ENCODE peak calls at places on chromosomes 5 and 9, in eight cellular contexts. P is tibial nerve, E is cardiac fibroblast, J is GM13976, A is GM12865, U is Panc1, D is neural progenitor cell, C is RWPE1. G is an unnamed sample.

GRCh38 chr9:109918359-109919163 is 138.6 kb downstream of the PALM2AKAP2 start:
- DNase-seq in P (no peak), J (no peak), A (peak; percentile 90), D (no peak), C (no peak), E (peak; percentile 41), U (no peak), G (peak; percentile 38)

GRCh38 chr5:128537306-128537998 is 593 bp downstream of the FBN2 start:
- DNase-seq in A (no peak), P (peak; percentile 19), J (peak; percentile 26), D (peak; percentile 73), C (peak; percentile 49), E (peak; percentile 72), U (no peak), G (peak; percentile 10)

GRCh38 chr5:116736671-116737070 is 162.0 kb upstream of the SEMA6A start:
- DNase-seq in U (no peak), E (no peak), A (no peak), P (no peak), D (no peak), J (no peak), C (no peak), G (no peak)

GRCh38 chr9:79565245-79565644 is 6.5 kb upstream of the TLE4 start:
- DNase-seq in C (peak; percentile 41), A (peak; percentile 88), J (peak; percentile 17), D (no peak), E (peak; percentile 23), P (no peak), U (no peak), G (no peak)

GRCh38 chr5:173831196-173831914 is 56.8 kb upstream of the CPEB4 start:
- DNase-seq in D (peak; percentile 43), U (no peak), P (no peak), E (no peak), A (no peak), J (no peak), C (no peak), G (no peak)

GRCh38 chr5:57193757-57194413 is 20.0 kb downstream of the GPBP1 start:
- DNase-seq in E (no peak), D (no peak), C (no peak), A (no peak), J (peak; percentile 27), U (no peak), P (no peak), G (no peak)

GRCh38 chr5:166270712-166271111 is 2020.7 kb upstream of the WWC1 start:
- DNase-seq in P (no peak), A (no peak), D (no peak), C (no peak), U (no peak), J (no peak), E (no peak), G (no peak)

GRCh38 chr5:135834639-135835529 is at the start of gene SLC25A48:
- DNase-seq in A (peak; percentile 56), U (no peak), C (peak; percentile 84), P (no peak), E (no peak), D (peak; percentile 93), J (peak; percentile 73), G (peak; percentile 68)

GRCh38 chr9:114286146-114286679 is 36.7 kb upstream of the ORM1 start:
- DNase-seq in J (no peak), P (no peak), A (no peak), E (no peak), U (no peak), C (no peak), D (no peak), G (no peak)

GRCh38 chr5:180209137-180209581 is at the start of gene RASGEF1C:
- DNase-seq in U (no peak), A (peak; percentile 49), D (peak; percentile 93), J (peak; percentile 88), P (no peak), C (peak; percentile 82), E (peak; percentile 57), G (peak; percentile 78)

DNA sequence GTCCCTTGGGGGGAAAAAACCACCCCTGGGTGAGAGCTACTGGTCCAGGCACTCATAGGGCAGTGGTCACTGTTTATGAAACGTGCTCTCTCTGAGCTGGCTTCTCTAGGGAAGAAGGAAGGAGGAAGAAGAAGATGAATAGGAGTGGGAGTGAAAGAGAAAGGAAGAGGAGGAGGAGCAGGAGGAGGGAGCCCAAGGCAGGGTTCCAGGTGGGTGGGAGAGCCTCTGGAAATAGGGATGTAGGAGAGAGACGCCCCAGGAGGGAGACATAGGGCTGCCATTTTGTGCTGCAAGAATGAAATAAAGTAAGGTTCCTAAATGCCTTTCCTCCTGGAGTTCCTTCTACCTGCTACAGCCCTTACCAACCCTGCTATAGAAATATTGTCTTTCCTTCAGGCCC is 65.7 kb downstream of the PCDH1 start:
- DNase-seq in U (no peak), D (no peak), J (no peak), P (no peak), C (no peak), A (no peak), E (no peak), G (no peak)
- TF ChIP-seq CTCF in U (no peak), D (no peak), J (no peak), P (no peak), C (no peak), A (no peak), E (no peak), G (no peak)

GRCh38 chr5:114065942-114066341 is 295.9 kb upstream of the KCNN2 start:
- DNase-seq in E (no peak), D (no peak), P (no peak), U (no peak), A (no peak), J (no peak), C (no peak), G (no peak)

DNA sequence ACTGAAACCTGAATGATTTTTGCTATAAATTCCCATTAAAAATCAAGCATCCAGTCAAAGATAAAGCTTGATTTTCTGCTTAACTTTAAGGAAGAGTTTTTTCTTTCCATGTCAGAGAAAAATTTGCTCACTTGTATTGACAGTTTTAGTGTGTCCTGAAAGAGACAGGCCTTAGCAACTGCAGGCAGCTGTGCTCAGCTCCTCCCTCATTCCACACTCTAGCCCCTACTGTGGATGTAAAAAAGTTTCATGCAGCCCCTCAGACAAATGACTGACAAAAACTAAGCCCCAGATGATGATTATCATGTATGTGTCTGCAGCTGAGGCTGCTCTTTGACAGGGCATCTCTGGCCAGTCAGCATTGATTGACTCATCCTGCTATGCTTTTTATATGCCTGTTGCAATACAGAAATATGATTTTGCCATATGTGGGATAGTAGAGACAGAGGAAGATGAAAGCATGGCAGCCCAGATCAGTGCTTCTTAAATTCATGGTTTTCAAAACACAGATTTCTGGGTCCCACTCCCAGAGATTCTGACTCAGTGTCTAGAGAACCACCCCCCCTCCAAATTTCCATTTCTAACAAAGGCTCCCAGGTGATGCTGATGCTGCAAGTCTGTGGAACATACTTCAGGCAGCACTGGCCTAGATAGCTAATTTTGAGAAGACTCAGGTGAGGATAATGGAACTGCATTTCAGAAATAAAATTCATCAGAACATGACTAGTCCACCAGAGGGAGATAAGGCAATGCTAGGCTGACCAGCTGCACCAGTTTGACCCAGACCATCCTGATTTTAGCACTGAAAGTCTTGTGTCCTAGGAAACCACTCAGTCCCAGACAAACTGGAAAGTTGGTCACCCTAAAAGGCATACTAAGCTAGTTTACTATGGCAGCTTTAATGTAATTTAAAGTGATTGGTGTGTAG is 298.7 kb upstream of the KCNN2 start:
- DNase-seq in A (no peak), P (no peak), D (peak; percentile 17), U (no peak), J (no peak), C (no peak), E (no peak), G (no peak)
- TF ChIP-seq CTCF in A (no peak), P (no peak), D (peak; percentile 28), U (no peak), J (no peak), C (no peak), E (no peak), G (no peak)

DNA sequence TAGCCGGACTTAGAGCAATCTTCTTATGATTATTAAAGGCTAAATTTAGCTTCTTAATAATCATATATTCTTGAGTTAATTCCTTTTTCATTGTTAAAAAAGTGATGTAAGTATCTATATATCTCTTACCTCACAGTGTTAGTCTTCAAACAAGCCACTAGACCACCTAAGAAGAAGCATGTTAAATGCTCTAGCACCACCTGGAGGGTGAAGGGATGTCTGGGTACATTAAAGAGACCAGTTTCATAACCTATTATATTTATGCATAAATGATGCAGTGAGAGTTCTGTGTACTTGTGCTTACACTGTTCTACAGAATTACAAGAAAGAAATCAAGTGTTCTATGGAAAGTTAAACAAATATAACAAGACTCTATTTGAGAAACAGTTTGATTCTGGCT is 55.9 kb upstream of the SLCO6A1 start:
- DNase-seq in A (peak; percentile 17), D (peak; percentile 32), C (peak; percentile 9), E (peak; percentile 41), P (peak; percentile 19), U (no peak), J (no peak), G (no peak)
- TF ChIP-seq CTCF in A (peak; percentile 17), D (peak; percentile 46), C (no peak), E (peak; percentile 24), P (no peak), U (no peak), J (no peak), G (no peak)

GRCh38 chr9:135614821-135615665 is 24.3 kb downstream of the GLT6D1 start:
- DNase-seq in J (peak; percentile 28), U (no peak), P (no peak), E (no peak), A (no peak), D (no peak), C (no peak), G (no peak)

GRCh38 chr9:135613946-135614805 is 25.2 kb downstream of the GLT6D1 start:
- DNase-seq in E (no peak), J (peak; percentile 34), U (no peak), D (no peak), A (no peak), C (no peak), P (no peak), G (no peak)

GRCh38 chr9:135616621-135617537 is 22.5 kb downstream of the GLT6D1 start:
- DNase-seq in P (no peak), J (peak; percentile 18), C (no peak), D (no peak), E (no peak), A (no peak), U (no peak), G (no peak)

GRCh38 chr9:135617538-135617900 is 21.8 kb downstream of the GLT6D1 start:
- DNase-seq in A (no peak), D (no peak), U (no peak), J (no peak), P (no peak), E (no peak), C (no peak), G (no peak)

GRCh38 chr9:135615666-135616620 is 23.4 kb downstream of the GLT6D1 start:
- DNase-seq in A (no peak), E (no peak), U (no peak), D (no peak), P (no peak), C (no peak), J (peak; percentile 27), G (no peak)
- TF ChIP-seq CTCF in A (no peak), E (no peak), U (no peak), D (peak; percentile 38), P (no peak), C (no peak), J (no peak), G (no peak)

GRCh38 chr5:15191012-15191411 is 309.0 kb upstream of the FBXL7 start:
- DNase-seq in U (no peak), E (peak; percentile 7), A (no peak), J (no peak), D (no peak), P (no peak), C (no peak), G (no peak)
- TF ChIP-seq CTCF in U (no peak), E (no peak), A (no peak), J (no peak), D (peak; percentile 11), P (no peak), C (no peak), G (no peak)

GRCh38 chr5:68711311-68712200 is 382.3 kb upstream of the SLC30A5 start:
- DNase-seq in D (no peak), A (peak; percentile 78), U (no peak), C (no peak), J (peak; percentile 61), E (no peak), P (no peak), G (peak; percentile 51)
- TF ChIP-seq CTCF in D (no peak), A (no peak), U (no peak), C (no peak), J (no peak), E (no peak), P (no peak), G (no peak)